ENCODE peak calls at places on chromosomes 1 and 21, in five cellular contexts. A, I, H, R and T are unnamed samples.

GRCh38 chr1:17452686-17453085 is 13.2 kb upstream of the RCC2 start:
- DNase-seq in R (no peak), I (no peak), A (no peak), H (no peak), T (no peak)

GRCh38 chr1:229156819-229157218 is 114.1 kb upstream of the RAB4A start:
- DNase-seq in A (peak; percentile 22), R (peak; percentile 55), H (peak; percentile 45), I (peak; percentile 3), T (no peak)

GRCh38 chr1:203368624-203369451 is 17.9 kb upstream of the FMOD start:
- DNase-seq in R (peak; percentile 12), H (no peak), A (peak; percentile 87), I (no peak), T (no peak)

GRCh38 chr1:245166471-245166885 is 11.7 kb downstream of the KIF26B start:
- DNase-seq in R (peak; percentile 15), A (peak; percentile 74), I (no peak), H (no peak), T (no peak)

GRCh38 chr1:22553991-22554522 is 9.2 kb upstream of the EPHA8 start:
- DNase-seq in A (no peak), H (no peak), I (no peak), R (no peak), T (no peak)

GRCh38 chr1:17059391-17060128 is 5.7 kb upstream of the SDHB start:
- DNase-seq in H (peak; percentile 83), I (peak; percentile 65), R (peak; percentile 32), A (peak; percentile 86), T (peak; percentile 89)

GRCh38 chr1:43452789-43453441 is 816 bp downstream of the HYI start:
- DNase-seq in I (no peak), H (peak; percentile 8), R (peak; percentile 55), A (peak; percentile 64), T (no peak)

GRCh38 chr21:29017639-29018237 is 1.4 kb downstream of the RWDD2B start:
- DNase-seq in A (peak; percentile 18), R (no peak), H (no peak), I (no peak), T (no peak)

GRCh38 chr21:36178349-36178748 is 21.7 kb downstream of the DOP1B start:
- DNase-seq in R (no peak), I (no peak), H (no peak), A (no peak), T (no peak)

GRCh38 chr1:200274121-200274520 is 135.7 kb downstream of the ZNF281 start:
- DNase-seq in I (no peak), A (no peak), R (no peak), H (no peak), T (no peak)

GRCh38 chr1:182720465-182720864 is 36.1 kb upstream of the RGS8 start:
- DNase-seq in A (peak; percentile 18), R (no peak), H (peak; percentile 25), I (no peak), T (no peak)

GRCh38 chr1:203273869-203274602 is 31.3 kb upstream of the BTG2 start:
- DNase-seq in H (no peak), A (no peak), I (peak; percentile 50), R (peak; percentile 27), T (peak; percentile 94)

GRCh38 chr1:232901255-232901654 is 49.2 kb upstream of the NTPCR start:
- DNase-seq in R (peak; percentile 25), A (no peak), H (peak; percentile 51), I (no peak), T (no peak)

GRCh38 chr1:172845371-172845770 is 186.5 kb downstream of the FASLG start:
- DNase-seq in I (no peak), H (no peak), R (no peak), A (peak; percentile 45), T (no peak)

GRCh38 chr1:91697322-91698260 is 188.4 kb downstream of the TGFBR3 start:
- DNase-seq in A (peak; percentile 84), I (no peak), R (no peak), H (no peak), T (no peak)

GRCh38 chr1:209157514-209158285 is 425.8 kb upstream of the CAMK1G start:
- DNase-seq in A (no peak), R (no peak), I (peak; percentile 87), H (no peak), T (no peak)

GRCh38 chr1:177589166-177589565 is 380.7 kb downstream of the SEC16B start:
- DNase-seq in I (no peak), R (no peak), A (no peak), H (no peak), T (no peak)

GRCh38 chr1:234277161-234277868 is 95.9 kb upstream of the COA6 start:
- DNase-seq in I (no peak), H (no peak), R (no peak), A (no peak), T (no peak)

GRCh38 chr1:11158720-11159321 is 30.3 kb upstream of the ANGPTL7 start:
- DNase-seq in I (no peak), H (no peak), A (peak; percentile 95), R (no peak), T (no peak)

GRCh38 chr21:15276243-15276642 is 211.4 kb upstream of the NRIP1 start:
- DNase-seq in A (no peak), H (no peak), R (no peak), I (no peak), T (no peak)

GRCh38 chr21:42650033-42650370 is 3.4 kb upstream of the PDE9A start:
- DNase-seq in H (no peak), A (no peak), I (no peak), R (no peak), T (peak; percentile 36)

GRCh38 chr1:42851960-42852607 is 5.7 kb downstream of the ZNF691 start:
- DNase-seq in R (no peak), A (no peak), I (no peak), H (no peak), T (no peak)

GRCh38 chr1:198604973-198605372 is 33.9 kb upstream of the PTPRC start:
- DNase-seq in I (no peak), H (no peak), R (no peak), A (no peak), T (no peak)

GRCh38 chr1:227333423-227333822 is 15.1 kb upstream of the CDC42BPA start:
- DNase-seq in I (no peak), R (no peak), H (no peak), A (peak; percentile 8), T (no peak)

GRCh38 chr21:45109831-45110492 is 35.6 kb downstream of the ADARB1 start:
- DNase-seq in H (peak; percentile 45), I (no peak), A (no peak), R (no peak), T (no peak)

GRCh38 chr1:166029196-166029965 is 137.4 kb downstream of the FAM78B start:
- DNase-seq in I (no peak), H (no peak), R (no peak), A (no peak), T (no peak)

GRCh38 chr1:67561704-67562113 is 123.3 kb upstream of the GADD45A start:
- DNase-seq in I (peak; percentile 76), H (peak; percentile 85), A (peak; percentile 87), R (peak; percentile 98), T (peak; percentile 95)

GRCh38 chr1:163897401-163898169 is 575.8 kb downstream of the NUF2 start:
- DNase-seq in I (no peak), H (no peak), A (peak; percentile 89), R (peak; percentile 2), T (no peak)

GRCh38 chr1:30683699-30684098 is 39.7 kb downstream of the MATN1 start:
- DNase-seq in H (no peak), R (no peak), A (no peak), I (no peak), T (no peak)

GRCh38 chr21:36211660-36212512 is 55.3 kb downstream of the DOP1B start:
- DNase-seq in R (no peak), I (no peak), A (peak; percentile 89), H (no peak), T (peak; percentile 21)

GRCh38 chr1:30720271-30721223 is 2.8 kb downstream of the MATN1 start:
- DNase-seq in I (no peak), R (no peak), A (no peak), H (no peak), T (no peak)

GRCh38 chr21:17900281-17900989 is 81.3 kb upstream of the C21orf91 start:
- DNase-seq in H (no peak), A (no peak), R (no peak), I (no peak), T (no peak)

GRCh38 chr1:160739098-160739511 is at the start of gene SLAMF7:
- DNase-seq in A (no peak), H (no peak), R (no peak), I (no peak), T (no peak)

GRCh38 chr1:111161843-111162242 is 21.8 kb downstream of the CEPT1 start:
- DNase-seq in I (no peak), H (no peak), R (no peak), A (no peak), T (no peak)

GRCh38 chr1:2778220-2778592 is 23.3 kb downstream of the TTC34 start:
- DNase-seq in I (no peak), R (peak; percentile 41), H (no peak), A (no peak), T (peak; percentile 35)

GRCh38 chr1:41683681-41684500 is 199.4 kb upstream of the EDN2 start:
- DNase-seq in I (no peak), A (peak; percentile 57), R (peak; percentile 25), H (no peak), T (peak; percentile 85)